ENCODE peak calls at places on chromosomes 7 and 10, in five cellular contexts. P is prostate gland, L is IMR-90, C is tibial nerve, M is spleen. F is an unnamed sample. For H3K9me3, the result is how much of the 10 kb centered on the place peaks cover.

GRCh38 chr10:72243822-72244437 is 27.9 kb upstream of the ASCC1 start:
- DNase-seq in P (peak), L (peak), C (peak), M (peak), F (no peak)

GRCh38 chr10:21885940-21886339 is 117.6 kb downstream of the DNAJC1 start:
- DNase-seq in P (no peak), L (no peak), C (no peak), M (no peak), F (no peak)

GRCh38 chr7:139867847-139868246 is 38.8 kb downstream of the TBXAS1 start:
- DNase-seq in P (no peak), L (no peak), C (no peak), M (no peak), F (no peak)

GRCh38 chr10:6108631-6109443 is 20.0 kb downstream of the RBM17 start:
- DNase-seq in P (no peak), L (peak), C (no peak), M (no peak), F (no peak)

GRCh38 chr7:64087501-64087900 is 42.3 kb downstream of the ZNF727 start:
- DNase-seq in P (no peak), L (no peak), C (no peak), M (no peak), F (no peak)

GRCh38 chr7:24851791-24852190 is 94.5 kb upstream of the GSDME start:
- DNase-seq in P (no peak), L (peak), C (no peak), M (no peak), F (no peak)

GRCh38 chr7:21767300-21767900 is 178.3 kb downstream of the CDCA7L start:
- DNase-seq in P (peak), L (peak), C (no peak), M (no peak), F (peak)

GRCh38 chr7:29783671-29784070 is 22.6 kb upstream of the WIPF3 start:
- DNase-seq in P (no peak), L (no peak), C (no peak), M (no peak), F (no peak)

GRCh38 chr10:4066581-4067403 is 281.8 kb upstream of the KLF6 start:
- DNase-seq in P (no peak), L (no peak), C (no peak), M (no peak), F (no peak)

GRCh38 chr10:131948501-131948900 is 33.2 kb downstream of the BNIP3 start:
- DNase-seq in P (no peak), L (no peak), C (no peak), M (peak), F (no peak)

GRCh38 chr10:62866451-62866850 is 50.3 kb upstream of the EGR2 start:
- DNase-seq in P (no peak), L (no peak), C (no peak), M (no peak), F (no peak)

GRCh38 chr10:126177414-126178030 is 210.8 kb downstream of the ADAM12 start:
- DNase-seq in P (no peak), L (peak), C (no peak), M (no peak), F (no peak)
- H3K4me3 ChIP-seq in P (no peak), L (no peak), C (no peak), M (no peak), F (no peak)

DNA sequence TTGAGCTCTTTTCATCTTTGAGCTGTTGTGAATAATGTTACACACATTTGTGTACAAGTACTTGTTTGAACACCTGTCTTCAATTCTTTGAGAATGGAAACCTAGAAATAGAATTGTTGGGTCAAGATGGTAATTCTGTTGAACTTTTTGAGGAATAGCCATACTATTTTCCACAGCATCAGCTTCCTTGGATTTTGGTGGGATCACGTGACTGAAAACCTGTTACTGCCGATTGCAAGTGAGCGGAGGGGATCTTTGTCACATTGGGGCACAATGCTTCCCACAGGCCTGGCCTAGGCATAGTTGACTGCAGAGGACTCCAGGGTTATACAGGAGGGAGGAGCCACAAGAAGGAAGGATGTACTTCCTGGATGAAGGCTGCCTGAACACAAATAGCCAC is 21.3 kb upstream of the CACUL1 start:
- DNase-seq in P (no peak), L (no peak), C (no peak), M (no peak), F (no peak)
- H3K9me3 ChIP-seq in P (under half), L (under half), C (under half), M (under half), F (under half)

GRCh38 chr7:151631968-151632749 is 112.5 kb upstream of the RHEB start:
- DNase-seq in P (peak), L (peak), C (peak), M (peak), F (peak)
- TF ChIP-seq POLR2A in P (peak), L (peak), C (no peak), M (no peak), F (no peak)

DNA sequence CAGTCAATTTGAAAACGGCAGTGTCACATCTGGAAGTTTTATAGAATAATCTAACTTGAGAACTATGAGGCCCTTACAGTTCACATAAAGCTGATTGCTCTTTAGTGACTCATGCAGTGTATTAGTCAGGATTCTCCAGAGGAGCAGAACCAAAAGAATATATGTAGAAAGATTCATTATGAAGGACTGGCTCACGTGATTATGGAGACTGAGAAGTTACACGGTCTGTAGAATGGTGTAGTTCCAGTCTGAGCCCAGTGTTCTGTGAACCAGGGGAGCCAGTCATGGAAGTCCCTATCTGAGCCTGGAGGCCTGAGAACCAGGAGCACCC is 21.5 kb downstream of the RBM33 start:
- DNase-seq in P (no peak), L (peak), C (no peak), M (no peak), F (no peak)
- H3K4me3 ChIP-seq in P (no peak), L (no peak), C (no peak), M (no peak), F (no peak)

DNA sequence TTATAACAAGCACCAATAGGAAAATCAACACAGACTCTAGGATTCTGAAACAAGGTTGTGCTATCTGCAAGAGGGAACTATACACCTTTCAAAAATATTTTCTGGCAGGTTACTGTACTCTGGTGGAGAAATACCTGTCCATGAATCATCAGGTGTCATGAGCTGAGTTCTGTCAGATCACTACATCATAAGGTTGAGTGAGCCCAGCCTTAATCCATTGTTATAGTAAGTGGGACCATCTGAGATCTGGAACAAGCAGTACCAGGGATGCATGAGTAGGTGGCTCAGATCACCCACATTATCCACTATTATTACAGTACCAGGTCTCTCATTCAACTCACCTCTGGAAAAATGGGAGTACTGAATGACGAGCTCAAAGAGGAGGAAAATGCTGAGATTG is 212.4 kb downstream of the DGKI start:
- DNase-seq in P (no peak), L (no peak), C (no peak), M (no peak), F (no peak)
- H3K9me3 ChIP-seq in P (under half), L (under half), C (under half), M (under half), F (under half)

DNA sequence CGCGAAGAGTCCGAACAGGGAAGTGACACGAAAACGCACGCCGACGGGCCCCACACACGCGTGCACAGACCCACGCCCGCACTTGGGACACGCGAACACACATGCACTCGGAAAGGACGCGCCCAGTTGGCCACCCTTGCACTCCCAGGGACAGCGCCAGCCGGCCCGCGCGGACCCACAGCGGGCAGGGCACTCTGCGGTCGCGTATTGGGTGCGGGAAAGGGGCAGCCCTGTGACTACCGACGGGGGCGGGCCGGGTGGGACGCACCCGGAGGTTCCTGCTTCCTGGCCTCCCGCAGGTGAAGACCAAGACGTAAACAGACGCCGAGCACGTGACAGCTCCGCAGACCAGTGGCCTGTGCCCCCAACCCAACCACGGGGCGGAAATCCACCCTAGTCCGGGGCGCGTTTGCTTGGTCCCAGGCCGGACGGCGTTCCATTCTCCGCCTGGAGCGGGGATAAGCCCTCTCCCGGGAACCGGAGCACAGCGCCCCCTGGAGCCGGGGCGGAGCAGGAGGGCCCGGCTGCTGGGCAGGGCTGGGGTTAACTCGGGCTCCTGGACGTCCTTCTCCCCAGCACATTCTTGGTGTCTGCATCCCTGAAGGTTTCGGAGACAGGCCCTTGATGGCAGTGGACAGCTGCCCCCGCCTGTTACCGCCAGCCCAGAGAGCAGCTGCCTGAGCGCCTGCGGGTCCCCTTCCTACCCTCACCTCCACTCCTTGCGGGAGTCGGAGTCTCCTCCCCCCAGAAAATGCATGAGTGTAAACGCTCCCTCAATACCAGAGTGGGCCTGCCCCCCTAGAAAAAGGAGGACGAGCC is 2.0 kb upstream of the LZTS2 start:
- DNase-seq in P (peak), L (peak), C (peak), M (peak), F (peak)
- TF ChIP-seq POLR2A in P (peak), L (no peak), C (no peak), M (no peak), F (no peak)

DNA sequence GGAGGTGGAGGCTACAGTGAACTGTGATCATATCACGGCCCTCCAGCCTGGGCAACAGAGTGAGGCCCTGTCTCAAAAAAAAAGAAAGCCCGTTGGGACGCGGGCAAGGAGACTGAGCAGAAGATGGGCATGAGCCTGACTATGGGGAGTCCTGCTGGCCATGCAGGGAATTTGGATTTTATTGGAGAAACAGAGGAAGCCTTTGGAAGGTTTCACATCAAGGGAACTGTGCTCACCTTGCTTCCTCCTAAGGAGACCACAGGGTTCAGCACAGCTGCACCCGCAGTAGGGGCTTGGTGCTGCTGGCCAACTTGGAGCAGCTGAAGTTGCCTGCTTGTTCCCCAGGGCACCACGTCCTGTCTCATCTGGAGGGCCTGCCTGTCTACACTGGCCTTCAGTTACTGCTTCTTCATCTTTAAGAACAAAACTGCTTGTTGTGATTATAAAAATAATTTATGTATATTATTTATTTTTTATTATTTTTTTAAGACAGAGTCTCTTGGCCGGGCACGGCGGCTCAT is 1.5 kb downstream of the IQCE start:
- DNase-seq in P (no peak), L (no peak), C (no peak), M (peak), F (no peak)
- H3K4me3 ChIP-seq in P (no peak), L (peak), C (peak), M (no peak), F (no peak)

GRCh38 chr10:58970160-58970915 is 206.1 kb upstream of the PHYHIPL start:
- DNase-seq in P (no peak), L (no peak), C (no peak), M (no peak), F (no peak)
- H3K9me3 ChIP-seq in P (under half), L (under half), C (under half), M (under half), F (under half)

F was measured in heart left ventricle.